ENCODE peak calls at places on chromosomes 3 and 15, in five cellular contexts. N is H9, B is adrenal gland, R is retina, C is hypothalamus. Q is an unnamed sample.

GRCh38 chr3:11510001-11510760 is 133.5 kb downstream of the VGLL4 start:
- DNase-seq in N (no peak), B (no peak), R (peak; percentile 33), C (no peak), Q (no peak)

GRCh38 chr3:24067483-24067882 is 122.4 kb downstream of the NR1D2 start:
- DNase-seq in N (no peak), B (no peak), R (no peak), C (no peak), Q (peak; percentile 51)

GRCh38 chr3:194285024-194285858 is 65.9 kb downstream of the CPN2 start:
- DNase-seq in N (no peak), B (peak; percentile 73), R (no peak), C (no peak), Q (peak; percentile 66)

GRCh38 chr15:20294651-20295237 is 246.9 kb downstream of the GOLGA6L6 start:
- DNase-seq in N (peak; percentile 31), B (no peak), R (no peak), C (no peak), Q (no peak)

GRCh38 chr3:183153210-183153950 is 9.2 kb downstream of the LAMP3 start:
- DNase-seq in N (no peak), B (no peak), R (no peak), C (no peak), Q (no peak)

GRCh38 chr3:127056281-127056680 is 73.4 kb downstream of the PLXNA1 start:
- DNase-seq in N (no peak), B (no peak), R (no peak), C (no peak), Q (no peak)

GRCh38 chr15:36491912-36492311 is 87.5 kb upstream of the CDIN1 start:
- DNase-seq in N (no peak), B (no peak), R (no peak), C (no peak), Q (no peak)

GRCh38 chr3:10286596-10287295 is 6.0 kb downstream of the GHRL start:
- DNase-seq in N (peak; percentile 67), B (peak; percentile 75), R (peak; percentile 48), C (no peak), Q (peak; percentile 53)

GRCh38 chr15:62485170-62485720 is 320.2 kb upstream of the C2CD4B start:
- DNase-seq in N (no peak), B (no peak), R (no peak), C (no peak), Q (no peak)

GRCh38 chr3:52816654-52817053 is 13.8 kb downstream of the ITIH4 start:
- DNase-seq in N (no peak), B (no peak), R (no peak), C (no peak), Q (no peak)

GRCh38 chr15:77784361-77785292 is 151.9 kb upstream of the LINGO1 start:
- DNase-seq in N (peak; percentile 70), B (peak; percentile 18), R (no peak), C (no peak), Q (no peak)

GRCh38 chr3:55541016-55541415 is 53.9 kb upstream of the WNT5A start:
- DNase-seq in N (no peak), B (peak; percentile 5), R (no peak), C (no peak), Q (no peak)

GRCh38 chr3:142818651-142819050 is 70.2 kb downstream of the PCOLCE2 start:
- DNase-seq in N (no peak), B (no peak), R (no peak), C (no peak), Q (no peak)

GRCh38 chr3:150059729-150060128 is 89.0 kb upstream of the PFN2 start:
- DNase-seq in N (no peak), B (no peak), R (no peak), C (no peak), Q (no peak)

GRCh38 chr15:77032647-77033416 is 37.9 kb downstream of the PSTPIP1 start:
- DNase-seq in N (no peak), B (no peak), R (no peak), C (no peak), Q (no peak)

GRCh38 chr15:66232267-66232625 is 21.3 kb downstream of the MEGF11 start:
- DNase-seq in N (no peak), B (no peak), R (no peak), C (no peak), Q (no peak)

GRCh38 chr3:126665221-126665936 is 10.5 kb upstream of the TXNRD3 start:
- DNase-seq in N (no peak), B (no peak), R (no peak), C (no peak), Q (no peak)

GRCh38 chr3:30222436-30222835 is 384.0 kb upstream of the TGFBR2 start:
- DNase-seq in N (no peak), B (no peak), R (no peak), C (no peak), Q (no peak)

GRCh38 chr15:62922514-62922913 is 120.0 kb upstream of the TPM1 start:
- DNase-seq in N (no peak), B (no peak), R (no peak), C (no peak), Q (no peak)

GRCh38 chr3:188687389-188687788 is 484.4 kb upstream of the TPRG1 start:
- DNase-seq in N (peak; percentile 50), B (peak; percentile 18), R (no peak), C (no peak), Q (peak; percentile 40)

GRCh38 chr15:84715442-84716035 is 400 bp downstream of the SEC11A start:
- DNase-seq in N (no peak), B (peak; percentile 51), R (no peak), C (no peak), Q (peak; percentile 4)

GRCh38 chr3:39166134-39166710 is 12.8 kb upstream of the CSRNP1 start:
- DNase-seq in N (no peak), B (no peak), R (no peak), C (no peak), Q (peak; percentile 97)

GRCh38 chr15:45720183-45720582 is 85.4 kb downstream of the SQOR start:
- DNase-seq in N (no peak), B (no peak), R (no peak), C (no peak), Q (no peak)

GRCh38 chr3:10223676-10224639 is 24.3 kb upstream of the TATDN2 start:
- DNase-seq in N (no peak), B (no peak), R (no peak), C (no peak), Q (no peak)

GRCh38 chr15:38503497-38503896 is 49.6 kb downstream of the FAM98B start:
- DNase-seq in N (no peak), B (no peak), R (no peak), C (no peak), Q (no peak)

GRCh38 chr3:191379473-191379872 is 49.1 kb upstream of the UTS2B start:
- DNase-seq in N (no peak), B (no peak), R (no peak), C (no peak), Q (no peak)

GRCh38 chr3:99549220-99549619 is 89.2 kb upstream of the COL8A1 start:
- DNase-seq in N (no peak), B (no peak), R (no peak), C (no peak), Q (no peak)

GRCh38 chr3:22977650-22978289 is 225.4 kb upstream of the UBE2E2 start:
- DNase-seq in N (no peak), B (no peak), R (no peak), C (no peak), Q (no peak)

GRCh38 chr15:101568304-101568703 is 78.8 kb upstream of the PCSK6 start:
- DNase-seq in N (no peak), B (no peak), R (no peak), C (no peak), Q (no peak)

GRCh38 chr3:10995871-10996270 is 3.3 kb downstream of the SLC6A1 start:
- DNase-seq in N (no peak), B (no peak), R (no peak), C (no peak), Q (no peak)

GRCh38 chr15:68211656-68212320 is 6.7 kb upstream of the CALML4 start:
- DNase-seq in N (no peak), B (no peak), R (no peak), C (no peak), Q (no peak)

GRCh38 chr3:136044980-136045745 is 79.6 kb downstream of the PPP2R3A start:
- DNase-seq in N (no peak), B (no peak), R (no peak), C (no peak), Q (no peak)

GRCh38 chr15:67095834-67096366 is 30.5 kb downstream of the SMAD3 start:
- DNase-seq in N (no peak), B (no peak), R (no peak), C (no peak), Q (no peak)

GRCh38 chr3:73685061-73685460 is 60.3 kb upstream of the PDZRN3 start:
- DNase-seq in N (no peak), B (no peak), R (no peak), C (no peak), Q (no peak)

GRCh38 chr3:44198265-44198956 is 43.3 kb upstream of the TOPAZ1 start:
- DNase-seq in N (peak; percentile 77), B (peak; percentile 77), R (peak; percentile 80), C (no peak), Q (peak; percentile 58)

GRCh38 chr3:120144267-120144666 is 50.0 kb upstream of the GSK3B start:
- DNase-seq in N (no peak), B (no peak), R (no peak), C (no peak), Q (peak; percentile 82)

GRCh38 chr3:42128526-42128925 is 37.4 kb downstream of the TRAK1 start:
- DNase-seq in N (no peak), B (no peak), R (no peak), C (no peak), Q (no peak)

GRCh38 chr15:90266061-90266431 is 574 bp downstream of the NGRN start:
- DNase-seq in N (no peak), B (peak; percentile 52), R (no peak), C (no peak), Q (peak; percentile 66)